ENCODE peak calls at places on chromosome 14, in four cellular contexts. I is stomach, U is sigmoid colon, H is tibial nerve. A is an unnamed sample.

GRCh38 chr14:23640524-23641141 is 4.5 kb downstream of the DHRS2 start:
- DNase-seq in H (peak; percentile 70), U (peak; percentile 83), I (no peak), A (no peak)

GRCh38 chr14:44962573-44963528 is 861 bp downstream of the TOGARAM1 start:
- DNase-seq in I (peak; percentile 49), U (peak; percentile 87), H (no peak), A (peak; percentile 92)

GRCh38 chr14:79578470-79578869 is 632.8 kb downstream of the DIO2 start:
- DNase-seq in H (no peak), I (no peak), U (no peak), A (no peak)

GRCh38 chr14:76045773-76046172 is 60.2 kb downstream of the IFT43 start:
- DNase-seq in H (no peak), U (no peak), I (no peak), A (no peak)

GRCh38 chr14:104976198-104977007 is 1.8 kb downstream of the AHNAK2 start:
- DNase-seq in I (peak; percentile 91), H (peak; percentile 71), U (peak; percentile 92), A (no peak)

GRCh38 chr14:62126885-62127478 is 364.8 kb downstream of the SNAPC1 start:
- DNase-seq in U (no peak), H (no peak), I (no peak), A (no peak)

GRCh38 chr14:32597771-32598170 is 268.7 kb downstream of the AKAP6 start:
- DNase-seq in H (no peak), U (no peak), I (no peak), A (no peak)

GRCh38 chr14:99565383-99565782 is 38.6 kb downstream of the CCDC85C start:
- DNase-seq in I (no peak), H (no peak), U (no peak), A (no peak)

GRCh38 chr14:33916663-33917565 is 34.0 kb downstream of the EGLN3 start:
- DNase-seq in I (no peak), H (no peak), U (no peak), A (peak; percentile 55)

GRCh38 chr14:70555890-70556289 is 21.1 kb upstream of the ADAM20 start:
- DNase-seq in H (no peak), I (no peak), U (no peak), A (no peak)

GRCh38 chr14:103856105-103856504 is 8.7 kb upstream of the PPP1R13B start:
- DNase-seq in I (no peak), H (no peak), U (no peak), A (no peak)

GRCh38 chr14:74512431-74512830 is 18.9 kb downstream of the ISCA2 start:
- DNase-seq in I (no peak), H (no peak), U (peak; percentile 15), A (no peak)

GRCh38 chr14:55609681-55610080 is 29.7 kb downstream of the KTN1 start:
- DNase-seq in I (no peak), H (no peak), U (no peak), A (no peak)

GRCh38 chr14:24207104-24207543 is 1.6 kb downstream of the TSSK4 start:
- DNase-seq in I (no peak), H (no peak), U (peak; percentile 10), A (no peak)

GRCh38 chr14:58944957-58945356 is 243.5 kb upstream of the DAAM1 start:
- DNase-seq in U (no peak), H (no peak), I (no peak), A (no peak)

GRCh38 chr14:55194656-55195355 is 3.4 kb upstream of the DLGAP5 start:
- DNase-seq in U (no peak), I (no peak), H (no peak), A (no peak)

GRCh38 chr14:102508774-102509743 is 517 bp downstream of the ANKRD9 start:
- DNase-seq in I (peak; percentile 69), U (peak; percentile 91), H (peak; percentile 35), A (no peak)

GRCh38 chr14:34330846-34331245 is 131.2 kb downstream of the SPTSSA start:
- DNase-seq in U (no peak), H (no peak), I (no peak), A (no peak)

GRCh38 chr14:97458302-97459137 is 661.3 kb downstream of the VRK1 start:
- DNase-seq in U (no peak), H (no peak), I (peak; percentile 38), A (no peak)

GRCh38 chr14:52473557-52473956 is 78.7 kb downstream of the TXNDC16 start:
- DNase-seq in U (no peak), H (no peak), I (no peak), A (no peak)

GRCh38 chr14:101518611-101519048 is 42.7 kb upstream of the DIO3 start:
- DNase-seq in H (peak; percentile 64), U (peak; percentile 78), I (no peak), A (no peak)

GRCh38 chr14:37819155-37820015 is 224.0 kb downstream of the TTC6 start:
- DNase-seq in I (no peak), U (no peak), H (no peak), A (no peak)

GRCh38 chr14:74531467-74531866 is 37.9 kb downstream of the ISCA2 start:
- DNase-seq in I (peak; percentile 28), U (no peak), H (no peak), A (no peak)

GRCh38 chr14:104264495-104265265 is 126.3 kb downstream of the KIF26A start:
- DNase-seq in I (peak; percentile 18), H (no peak), U (peak; percentile 53), A (no peak)

GRCh38 chr14:75911883-75912282 is 69.9 kb downstream of the TGFB3 start:
- DNase-seq in I (no peak), H (no peak), U (no peak), A (no peak)

GRCh38 chr14:55274144-55274543 is 2.9 kb downstream of the FBXO34 start:
- DNase-seq in H (no peak), I (no peak), U (no peak), A (no peak)

GRCh38 chr14:99524804-99525698 is 43.8 kb downstream of the CCNK start:
- DNase-seq in H (no peak), I (peak; percentile 60), U (no peak), A (no peak)

GRCh38 chr14:38868415-38869290 is 234.4 kb downstream of the SEC23A start:
- DNase-seq in U (no peak), I (no peak), H (no peak), A (no peak)

GRCh38 chr14:61950340-61950739 is 188.1 kb downstream of the SNAPC1 start:
- DNase-seq in I (no peak), H (no peak), U (no peak), A (no peak)

GRCh38 chr14:28361486-28361885 is 405.1 kb upstream of the FOXG1 start:
- DNase-seq in I (no peak), H (no peak), U (no peak), A (no peak)

GRCh38 chr14:61077946-61078738 is 97.1 kb downstream of the SLC38A6 start:
- DNase-seq in U (no peak), H (no peak), I (no peak), A (no peak)

GRCh38 chr14:69610859-69611263 is 535 bp upstream of the SUSD6 start:
- DNase-seq in H (no peak), I (no peak), U (no peak), A (no peak)

GRCh38 chr14:22383515-22384166 is 205.4 kb downstream of the DAD1 start:
- DNase-seq in U (no peak), H (no peak), I (peak; percentile 34), A (no peak)
- TF ChIP-seq POLR2A in U (no peak), H (no peak), I (no peak), A (no peak)

DNA sequence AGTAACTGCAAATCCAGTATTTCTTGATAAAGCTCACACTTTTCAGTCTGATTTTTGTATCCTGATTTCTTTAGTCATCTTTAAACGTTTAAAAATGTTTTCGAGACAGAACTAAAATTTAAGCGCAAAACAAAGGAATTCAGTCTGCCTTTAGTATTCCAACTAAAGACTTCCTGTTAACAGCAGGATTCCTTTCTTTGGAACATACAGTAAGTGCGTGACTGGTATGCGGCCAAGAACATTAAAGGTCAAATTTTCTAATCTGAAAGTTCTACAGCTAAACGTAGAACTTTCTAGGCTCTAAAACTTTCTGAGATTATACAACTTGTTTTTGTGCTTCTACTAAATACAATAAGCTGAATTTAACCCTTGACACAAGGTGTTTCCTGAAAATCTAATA is 9.9 kb downstream of the SAV1 start:
- DNase-seq in H (no peak), I (peak; percentile 43), U (no peak), A (no peak)
- TF ChIP-seq EP300 in H (peak; percentile 52), I (no peak), U (no peak), A (no peak)

GRCh38 chr14:68283378-68284123 is 464.0 kb downstream of the RAD51B start:
- DNase-seq in U (no peak), I (no peak), H (no peak), A (no peak)
- H3K27ac ChIP-seq in U (peak overlapping the region; percentile 13), I (no peak overlapping the region), H (peak overlapping the region; percentile 7), A (no peak overlapping the region)

GRCh38 chr14:77184396-77185092 is 2.9 kb downstream of the TMEM63C start:
- DNase-seq in U (no peak), H (no peak), I (no peak), A (no peak)

GRCh38 chr14:77181124-77181602 is 435 bp upstream of the TMEM63C start:
- DNase-seq in I (no peak), H (no peak), U (no peak), A (no peak)

GRCh38 chr14:77183896-77184295 is 2.3 kb downstream of the TMEM63C start:
- DNase-seq in U (no peak), H (no peak), I (no peak), A (no peak)

GRCh38 chr14:77185093-77185465 is 3.5 kb downstream of the TMEM63C start:
- DNase-seq in I (no peak), H (no peak), U (no peak), A (no peak)

DNA sequence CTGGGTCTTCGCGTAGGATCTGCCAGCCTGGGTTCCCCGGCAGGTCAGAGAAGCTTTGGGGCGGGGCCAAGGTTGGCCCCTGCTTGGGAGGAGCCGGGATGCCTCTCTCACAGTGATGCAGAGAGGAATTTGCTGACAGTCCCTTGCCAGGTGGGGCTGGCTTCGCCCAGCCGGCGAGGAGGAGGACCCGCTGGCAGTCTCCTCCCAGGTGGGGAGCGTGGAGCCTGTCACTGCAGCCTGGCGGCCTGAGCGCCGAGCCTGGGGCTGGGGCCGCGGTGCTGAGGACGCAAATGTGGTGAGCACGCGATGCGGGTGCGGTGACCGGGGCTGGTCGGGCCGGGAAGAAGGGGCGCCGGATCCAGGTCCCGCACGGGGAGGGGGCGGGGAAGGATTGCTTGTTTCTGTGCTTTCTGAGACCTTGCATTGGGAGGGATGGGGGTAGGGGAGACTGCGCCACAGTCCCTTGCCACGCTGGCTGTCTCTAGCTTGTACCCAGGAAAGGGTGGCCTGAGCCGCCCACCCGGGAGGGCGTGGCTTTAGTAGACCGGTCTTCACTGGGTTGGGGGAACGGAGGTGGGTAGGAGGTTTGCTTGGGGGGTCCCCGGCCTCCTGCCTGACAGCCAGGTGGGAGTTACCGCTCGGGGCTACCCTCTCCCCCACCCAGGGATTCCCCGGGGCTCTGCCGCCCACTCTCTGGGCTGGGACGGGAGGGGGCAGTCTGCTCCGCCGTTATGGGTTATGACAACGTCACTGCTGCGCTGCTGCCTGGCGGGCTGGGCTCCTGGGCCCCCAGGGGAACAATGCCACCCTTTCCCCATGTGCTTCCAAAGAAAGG is at the start of gene TMEM63C:
- DNase-seq in H (no peak), U (no peak), I (peak; percentile 52), A (no peak)
- TF ChIP-seq POLR2A in H (no peak), U (no peak), I (no peak), A (no peak)

GRCh38 chr14:31243860-31244259 is 36.3 kb upstream of the HECTD1 start:
- DNase-seq in U (no peak), I (peak; percentile 64), H (no peak), A (no peak)
- TF ChIP-seq EP300 in U (no peak), I (no peak), H (no peak), A (no peak)